ENCODE peak calls at places on chromosomes 12 and 14, in five cellular contexts. V is stimulated activated effector memory CD8-positive, alpha-beta T cell treated with anti-CD3 and anti-CD28 coated beads, Interleukin-12 subunit alpha, Interleukin-12 subunit beta, amount 100 ng/mL, for 72 hours; Z is A549; Q is GDM1; E is naive thymus-derived CD8-positive, alpha-beta T cell. D is an unnamed sample.

GRCh38 chr14:64628940-64629403 is 75.3 kb upstream of the PLEKHG3 start:
- DNase-seq in V (no peak), Z (peak), Q (no peak), E (no peak), D (no peak)

GRCh38 chr14:38387821-38388220 is 131.9 kb upstream of the CLEC14A start:
- DNase-seq in Z (no peak), Q (no peak), E (no peak), V (no peak), D (no peak)

GRCh38 chr14:34895277-34895676 is 20.1 kb upstream of the BAZ1A start:
- DNase-seq in Q (no peak), E (no peak), V (no peak), Z (no peak), D (no peak)

GRCh38 chr14:28754209-28754985 is 12.2 kb upstream of the FOXG1 start:
- DNase-seq in Q (no peak), Z (peak), E (no peak), V (no peak), D (no peak)

GRCh38 chr12:2876431-2877046 is 435 bp downstream of the FOXM1 start:
- DNase-seq in Q (peak), E (no peak), V (no peak), Z (peak), D (no peak)

GRCh38 chr12:75635606-75636444 is 124.4 kb upstream of the KRR1 start:
- DNase-seq in Z (peak), V (no peak), Q (peak), E (no peak), D (no peak)

GRCh38 chr12:95944108-95944704 is 1.1 kb downstream of the AMDHD1 start:
- DNase-seq in V (no peak), Z (no peak), Q (no peak), E (no peak), D (no peak)

GRCh38 chr12:106142591-106143261 is 4.0 kb upstream of the NUAK1 start:
- DNase-seq in V (no peak), Q (no peak), Z (no peak), E (no peak), D (no peak)

GRCh38 chr14:101595887-101596721 is 34.8 kb downstream of the DIO3 start:
- DNase-seq in E (peak), Z (no peak), Q (peak), V (no peak), D (peak)

GRCh38 chr12:115973968-115974765 is 303.3 kb downstream of the MED13L start:
- DNase-seq in E (no peak), Z (no peak), Q (no peak), V (no peak), D (no peak)

GRCh38 chr14:69582207-69582606 is 7.5 kb upstream of the CCDC177 start:
- DNase-seq in Q (no peak), Z (no peak), V (no peak), E (no peak), D (no peak)